ENCODE peak calls at places on chromosome 17, in four cellular contexts. X, P, Q and L are unnamed samples.

GRCh38 chr17:33560165-33560564 is 267.1 kb upstream of the ASIC2 start:
- DNase-seq in Q (no peak), X (no peak), P (no peak), L (no peak)

GRCh38 chr17:52235416-52235960 is 77.0 kb upstream of the CA10 start:
- DNase-seq in P (no peak), Q (no peak), X (no peak), L (no peak)

GRCh38 chr17:54559883-54560282 is 340.8 kb upstream of the TOM1L1 start:
- DNase-seq in X (no peak), P (no peak), Q (no peak), L (no peak)

GRCh38 chr17:51275381-51275780 is 15.0 kb downstream of the UTP18 start:
- DNase-seq in P (peak), X (no peak), Q (no peak), L (no peak)

GRCh38 chr17:11986939-11987329 is 10.3 kb downstream of the ZNF18 start:
- DNase-seq in P (no peak), Q (no peak), X (no peak), L (peak)

GRCh38 chr17:73030995-73031394 is 61.5 kb downstream of the SLC39A11 start:
- DNase-seq in Q (no peak), P (no peak), X (no peak), L (no peak)

GRCh38 chr17:49739662-49740271 is 24.2 kb downstream of the FAM117A start:
- DNase-seq in P (no peak), Q (peak), X (peak), L (no peak)

GRCh38 chr17:32191306-32191705 is 49.0 kb downstream of the RHOT1 start:
- DNase-seq in P (no peak), Q (no peak), X (no peak), L (no peak)

GRCh38 chr17:31390748-31391495 is 553 bp upstream of the RAB11FIP4 start:
- DNase-seq in P (no peak), X (no peak), Q (no peak), L (no peak)

GRCh38 chr17:50627782-50628601 is 6.7 kb upstream of the ABCC3 start:
- DNase-seq in Q (no peak), X (no peak), P (no peak), L (no peak)

GRCh38 chr17:63082952-63083351 is 116.9 kb downstream of the TANC2 start:
- DNase-seq in P (no peak), Q (no peak), X (no peak), L (no peak)

GRCh38 chr17:82035956-82036633 is 1.4 kb downstream of the DCXR start:
- DNase-seq in Q (no peak), P (no peak), X (no peak), L (no peak)

GRCh38 chr17:82037889-82038195 is 345 bp upstream of the DCXR start:
- DNase-seq in X (no peak), Q (no peak), P (no peak), L (no peak)

GRCh38 chr17:82036634-82037112 is 824 bp downstream of the DCXR start:
- DNase-seq in X (no peak), Q (no peak), P (no peak), L (no peak)

GRCh38 chr17:82035488-82035887 is 2.0 kb downstream of the DCXR start:
- DNase-seq in X (no peak), Q (no peak), P (no peak), L (no peak)

DNA sequence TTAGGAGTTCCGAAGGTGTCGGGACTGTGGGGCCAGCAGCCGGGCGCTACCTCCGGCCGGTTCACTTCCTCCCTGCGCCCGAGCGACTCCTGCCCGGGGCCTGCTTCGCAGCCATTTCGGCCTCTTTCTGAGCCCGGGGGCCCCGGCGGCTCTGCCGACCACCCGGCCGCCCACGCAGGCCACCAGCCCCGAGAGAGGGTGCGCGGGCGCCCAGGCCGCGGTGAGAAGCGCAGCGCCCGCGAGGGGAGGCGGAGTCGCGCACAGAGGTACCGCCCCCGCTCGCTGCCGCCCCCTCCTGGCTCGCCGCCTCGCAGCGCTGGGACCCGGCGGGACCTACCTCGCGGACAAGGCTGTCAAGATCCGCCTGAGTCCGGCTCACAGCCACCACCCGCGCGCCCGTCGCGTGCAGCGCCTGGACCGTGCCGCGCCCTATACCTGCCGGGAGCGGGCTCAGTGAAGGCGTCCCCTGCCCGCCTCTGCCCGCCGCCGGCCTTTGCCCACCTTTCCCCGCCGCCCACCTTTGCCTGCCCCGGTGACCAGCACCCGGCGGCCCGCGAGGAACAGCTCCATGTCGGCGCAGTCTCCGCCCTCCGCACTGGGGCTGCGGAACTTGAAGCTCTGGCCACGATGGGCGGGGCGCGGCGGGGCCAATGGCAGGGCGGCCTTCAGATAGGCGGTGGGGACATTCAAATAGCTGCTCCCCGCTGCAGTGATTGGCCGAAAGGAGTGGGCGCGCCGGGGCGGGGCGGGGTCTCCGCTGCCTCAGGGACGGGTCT is at the start of gene DCXR:
- DNase-seq in X (peak), Q (peak), P (peak), L (peak)
- TF ChIP-seq CTCF in X (peak), Q (peak), P (peak), L (peak)

GRCh38 chr17:14299261-14300093 is 1.4 kb upstream of the HS3ST3B1 start:
- DNase-seq in Q (no peak), X (peak), P (no peak), L (no peak)

GRCh38 chr17:14298221-14298994 is 2.5 kb upstream of the HS3ST3B1 start:
- DNase-seq in X (no peak), P (no peak), Q (no peak), L (no peak)

GRCh38 chr17:14296511-14296910 is 4.4 kb upstream of the HS3ST3B1 start:
- DNase-seq in X (no peak), P (no peak), Q (no peak), L (no peak)

GRCh38 chr17:14295676-14296075 is 5.2 kb upstream of the HS3ST3B1 start:
- DNase-seq in Q (no peak), P (no peak), X (no peak), L (no peak)

GRCh38 chr17:14297161-14297851 is 3.6 kb upstream of the HS3ST3B1 start:
- DNase-seq in Q (no peak), X (peak), P (no peak), L (no peak)
- TF ChIP-seq CTCF in Q (no peak), X (peak), P (peak), L (peak)

DNA sequence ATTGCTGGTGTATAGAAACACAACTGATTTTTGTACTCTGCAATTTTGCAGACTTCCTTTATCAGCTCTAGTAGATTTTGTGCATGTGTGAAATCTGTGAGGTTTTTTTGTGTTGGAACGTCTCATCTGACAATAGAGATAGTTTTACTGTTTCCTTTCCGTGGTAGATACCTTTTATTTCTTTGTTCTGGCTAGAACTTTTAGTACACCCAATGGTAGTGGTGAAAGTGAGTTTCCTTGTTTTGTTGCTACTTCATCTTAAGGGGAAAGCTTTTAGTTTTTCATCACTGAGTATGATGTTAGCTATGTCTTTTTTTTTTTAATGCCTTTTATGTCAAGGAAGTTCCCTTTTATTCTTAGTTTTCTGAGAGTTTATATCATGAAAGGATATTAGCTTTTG is 118.1 kb downstream of the OR1D5 start:
- DNase-seq in P (no peak), X (no peak), Q (no peak), L (no peak)
- TF ChIP-seq CTCF in P (no peak), X (no peak), Q (no peak), L (no peak)

GRCh38 chr17:59493867-59494266 is 71.5 kb upstream of the DHX40 start:
- DNase-seq in P (no peak), X (no peak), Q (no peak), L (no peak)

GRCh38 chr17:59491353-59492090 is 73.9 kb upstream of the DHX40 start:
- DNase-seq in X (no peak), P (no peak), Q (no peak), L (no peak)

GRCh38 chr17:59494757-59495368 is 70.5 kb upstream of the DHX40 start:
- DNase-seq in P (no peak), X (no peak), Q (no peak), L (no peak)

GRCh38 chr17:59490259-59490658 is 75.2 kb upstream of the DHX40 start:
- DNase-seq in Q (no peak), P (no peak), X (no peak), L (no peak)

DNA sequence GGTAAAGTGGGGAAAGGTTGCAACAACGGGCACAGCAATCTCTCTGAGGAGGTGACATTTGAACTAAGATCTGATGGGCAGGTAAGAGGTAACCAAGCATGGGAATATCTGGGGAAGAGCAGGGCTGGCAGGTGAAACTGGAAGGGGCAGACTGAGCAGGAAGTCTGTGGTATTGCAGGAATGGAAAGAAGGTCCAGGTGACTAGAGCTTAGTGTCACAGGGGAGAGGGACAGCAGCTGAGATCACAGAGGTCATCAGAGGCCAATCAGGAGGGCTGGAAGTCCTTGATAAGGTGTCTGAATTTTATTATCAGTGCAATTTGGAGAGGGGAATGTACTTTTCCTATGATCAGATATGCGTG is 73.3 kb upstream of the DHX40 start:
- DNase-seq in X (no peak), Q (no peak), P (no peak), L (no peak)
- TF ChIP-seq CTCF in X (no peak), Q (no peak), P (no peak), L (no peak)

GRCh38 chr17:43401293-43401692 is 2.5 kb downstream of the ARL4D start:
- DNase-seq in X (no peak), P (peak), Q (peak), L (peak)

GRCh38 chr17:43398724-43399595 is at the start of gene ARL4D:
- DNase-seq in X (peak), P (no peak), Q (peak), L (no peak)

GRCh38 chr17:43402078-43402477 is 3.3 kb downstream of the ARL4D start:
- DNase-seq in Q (no peak), X (no peak), P (no peak), L (no peak)

GRCh38 chr17:43402567-43402966 is 3.8 kb downstream of the ARL4D start:
- DNase-seq in P (no peak), X (no peak), Q (no peak), L (no peak)

GRCh38 chr17:43399839-43400328 is 1.1 kb downstream of the ARL4D start:
- DNase-seq in P (no peak), X (no peak), Q (no peak), L (no peak)
- TF ChIP-seq CTCF in P (no peak), X (no peak), Q (no peak), L (no peak)

GRCh38 chr17:57084802-57085447 is at the start of gene AKAP1:
- DNase-seq in P (peak), Q (peak), X (peak), L (peak)
- TF ChIP-seq CTCF in P (no peak), Q (no peak), X (peak), L (peak)

GRCh38 chr17:39861235-39861634 is 2.9 kb downstream of the IKZF3 start:
- DNase-seq in Q (no peak), P (no peak), X (no peak), L (no peak)

GRCh38 chr17:39863244-39863917 is 731 bp downstream of the IKZF3 start:
- DNase-seq in Q (no peak), P (no peak), X (no peak), L (no peak)

GRCh38 chr17:39867084-39867890 is 715 bp upstream of the ZPBP2 start:
- DNase-seq in Q (no peak), P (no peak), X (no peak), L (no peak)

GRCh38 chr17:39866013-39866730 is 1.8 kb upstream of the ZPBP2 start:
- DNase-seq in X (no peak), Q (no peak), P (no peak), L (no peak)

DNA sequence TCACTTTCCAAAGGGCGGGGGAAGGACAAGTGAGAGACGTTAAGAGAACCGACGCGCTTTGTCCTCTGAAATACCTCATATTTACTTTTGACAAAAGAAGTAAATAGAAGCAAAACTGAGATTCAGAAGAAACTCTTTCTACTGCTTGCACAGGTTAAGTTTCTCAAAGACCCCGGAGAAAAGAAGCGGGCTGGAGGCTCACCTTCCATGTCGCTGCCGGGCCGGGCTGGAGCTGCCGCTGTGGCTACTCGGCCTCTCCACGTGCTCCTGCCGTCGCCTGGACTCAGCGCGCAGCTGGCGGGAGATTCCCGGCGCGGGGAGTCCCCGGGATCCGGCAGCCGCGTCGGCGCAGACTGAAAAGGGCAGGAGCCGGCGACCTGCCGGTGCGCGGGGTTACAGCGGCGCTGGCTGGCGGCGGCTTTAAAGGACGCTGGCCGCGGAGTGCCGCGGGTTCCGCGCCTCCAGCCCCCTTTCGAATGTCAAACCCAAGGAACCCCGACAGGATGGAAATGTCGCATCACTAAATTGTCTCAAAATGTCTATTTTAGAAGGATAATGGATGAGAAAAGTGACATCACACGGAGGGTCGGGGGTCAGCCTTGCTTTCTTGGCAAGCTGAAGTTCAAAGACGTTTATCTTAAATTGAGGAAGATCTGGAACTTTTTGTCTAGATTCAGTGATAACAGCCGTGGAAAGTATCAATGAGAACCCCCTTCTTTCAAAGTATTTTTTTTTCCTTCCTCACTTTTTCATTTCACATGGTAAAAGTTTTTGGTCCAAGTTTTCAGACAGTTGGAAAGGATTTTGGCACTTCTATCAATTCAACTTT is at the start of gene IKZF3:
- DNase-seq in Q (no peak), P (no peak), X (peak), L (no peak)
- TF ChIP-seq CTCF in Q (no peak), P (no peak), X (peak), L (no peak)

DNA sequence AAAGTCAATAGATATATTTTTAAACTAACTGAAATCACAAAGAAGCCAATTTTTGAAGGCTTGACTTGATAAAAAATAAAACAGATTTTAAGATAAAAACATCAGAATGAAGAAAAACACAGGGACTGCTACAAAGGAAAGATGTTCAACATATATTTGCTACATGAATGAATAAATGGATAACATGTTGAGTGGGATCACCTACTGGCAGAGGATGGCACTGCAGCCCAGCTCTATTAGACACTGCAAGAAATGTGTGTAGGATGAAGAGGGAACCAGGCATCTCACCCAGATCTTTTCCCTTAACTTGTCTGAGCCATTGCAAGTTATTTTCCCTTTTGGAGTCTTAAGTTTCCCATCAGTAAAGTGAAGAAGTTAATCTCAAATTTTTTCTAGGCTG is 4.2 kb downstream of the AIPL1 start:
- DNase-seq in X (no peak), P (no peak), Q (no peak), L (no peak)
- TF ChIP-seq CTCF in X (no peak), P (peak), Q (no peak), L (peak)

DNA sequence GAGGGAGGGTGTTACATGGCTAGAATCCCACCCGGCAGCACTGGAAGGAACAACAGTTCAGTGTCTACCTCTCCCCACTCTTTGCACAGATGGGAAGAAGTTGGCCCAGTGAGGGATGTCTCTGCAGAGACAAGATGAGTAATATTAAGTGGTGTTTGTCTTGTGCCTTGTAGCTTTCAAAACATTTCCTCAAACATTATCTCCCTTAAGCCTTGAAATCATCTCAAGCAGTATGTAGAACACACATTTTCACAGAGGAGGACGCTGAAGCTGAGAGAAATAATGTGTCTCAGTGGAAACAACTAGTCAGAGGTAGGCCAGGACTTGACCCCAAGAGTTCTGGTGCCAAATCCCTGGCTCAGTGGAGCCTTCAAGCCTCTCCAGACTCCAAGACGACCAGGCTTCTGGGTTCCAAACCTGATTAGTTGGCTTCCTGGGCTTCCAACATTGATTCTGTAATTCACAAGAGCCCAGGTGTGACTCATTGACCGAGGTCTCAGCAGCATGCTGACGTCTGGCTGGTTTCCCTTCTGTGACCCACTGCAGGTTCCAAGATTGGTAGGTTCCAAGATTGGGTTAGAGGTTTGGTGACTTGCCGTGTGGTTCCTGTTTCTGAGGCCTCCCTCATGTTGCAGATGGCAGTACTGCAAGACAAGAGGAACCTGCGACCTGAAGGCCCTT is 7.4 kb downstream of the RNF112 start:
- DNase-seq in Q (no peak), X (no peak), P (no peak), L (no peak)
- TF ChIP-seq CTCF in Q (no peak), X (no peak), P (no peak), L (peak)

GRCh38 chr17:76397687-76398522 is 13.5 kb downstream of the SPHK1 start:
- DNase-seq in Q (peak), P (peak), X (peak), L (peak)
- TF ChIP-seq CTCF in Q (peak), P (peak), X (peak), L (peak)